ENCODE peak calls at places on chromosome 16, in nine cellular contexts. X is neural progenitor cell; M is IMR-90; V is GM12864; P is hepatocyte; K is retinal pigment epithelial cell; C is breast epithelium; R is heart left ventricle; O is effector memory CD4-positive, alpha-beta T cell. Y is an unnamed sample.

GRCh38 chr16:51155901-51156810 is 5.1 kb upstream of the SALL1 start:
- DNase-seq in X (peak), M (peak), V (no peak), P (peak), K (no peak), C (no peak), R (no peak), O (no peak), Y (no peak)

GRCh38 chr16:48246066-48246465 is 1.3 kb downstream of the ABCC11 start:
- DNase-seq in X (no peak), M (peak), V (no peak), P (no peak), K (no peak), C (no peak), R (no peak), O (no peak), Y (no peak)

GRCh38 chr16:85202051-85202601 is 89.9 kb upstream of the CIBAR2 start:
- DNase-seq in X (peak), M (no peak), V (no peak), P (no peak), K (no peak), C (no peak), R (no peak), O (no peak), Y (no peak)

GRCh38 chr16:30997887-30998711 is 12.3 kb downstream of the STX1B start:
- DNase-seq in X (no peak), M (peak), V (no peak), P (peak), K (peak), C (no peak), R (no peak), O (no peak), Y (no peak)

GRCh38 chr16:55001931-55002330 is 71.3 kb downstream of the IRX5 start:
- DNase-seq in X (no peak), M (no peak), V (no peak), P (no peak), K (no peak), C (no peak), R (no peak), O (no peak), Y (no peak)

GRCh38 chr16:83200005-83200779 is 573.4 kb downstream of the CDH13 start:
- DNase-seq in X (peak), M (peak), V (no peak), P (no peak), K (no peak), C (no peak), R (no peak), O (no peak), Y (no peak)

GRCh38 chr16:48378836-48379235 is 6.4 kb downstream of the SIAH1 start:
- DNase-seq in X (no peak), M (no peak), V (no peak), P (no peak), K (no peak), C (no peak), R (no peak), O (no peak), Y (no peak)

GRCh38 chr16:84738255-84739038 is 38.6 kb downstream of the USP10 start:
- DNase-seq in X (peak), M (peak), V (peak), P (peak), K (no peak), C (peak), R (peak), O (peak), Y (peak)

GRCh38 chr16:30948956-30949654 is at the start of gene ORAI3:
- DNase-seq in X (peak), M (peak), V (no peak), P (peak), K (no peak), C (peak), R (peak), O (peak), Y (no peak)

GRCh38 chr16:84672276-84673202 is 24.2 kb downstream of the KLHL36 start:
- DNase-seq in X (peak), M (peak), V (peak), P (peak), K (no peak), C (peak), R (peak), O (peak), Y (peak)

GRCh38 chr16:17343028-17343427 is 127.7 kb downstream of the XYLT1 start:
- DNase-seq in X (no peak), M (no peak), V (no peak), P (no peak), K (no peak), C (no peak), R (no peak), O (peak), Y (peak)

GRCh38 chr16:60230666-60231065 is 1496.5 kb upstream of the GOT2 start:
- DNase-seq in X (no peak), M (no peak), V (no peak), P (no peak), K (no peak), C (no peak), R (no peak), O (no peak), Y (no peak)

GRCh38 chr16:82972520-82972919 is 345.8 kb downstream of the CDH13 start:
- DNase-seq in X (no peak), M (no peak), V (no peak), P (no peak), K (no peak), C (no peak), R (no peak), O (no peak), Y (no peak)

GRCh38 chr16:88113545-88114045 is 162.4 kb downstream of the BANP start:
- DNase-seq in X (no peak), M (no peak), V (no peak), P (no peak), K (no peak), C (no peak), R (no peak), O (no peak), Y (no peak)

GRCh38 chr16:21720533-21720932 is 56.8 kb downstream of the OTOA start:
- DNase-seq in X (no peak), M (no peak), V (no peak), P (no peak), K (no peak), C (no peak), R (no peak), O (no peak), Y (no peak)

GRCh38 chr16:59164461-59164860 is 430.3 kb upstream of the GOT2 start:
- DNase-seq in X (peak), M (no peak), V (no peak), P (peak), K (no peak), C (no peak), R (no peak), O (no peak), Y (peak)

GRCh38 chr16:17527538-17527937 is 56.8 kb upstream of the XYLT1 start:
- DNase-seq in X (no peak), M (no peak), V (no peak), P (no peak), K (no peak), C (no peak), R (no peak), O (no peak), Y (no peak)

GRCh38 chr16:62036101-62036806 is at the start of gene CDH8:
- DNase-seq in X (peak), M (no peak), V (no peak), P (peak), K (no peak), C (no peak), R (peak), O (no peak), Y (no peak)

GRCh38 chr16:30904114-30904780 is 7.8 kb downstream of the CTF1 start:
- DNase-seq in X (no peak), M (no peak), V (no peak), P (peak), K (no peak), C (no peak), R (no peak), O (no peak), Y (no peak)

GRCh38 chr16:56425439-56425832 is at the start of gene AMFR:
- DNase-seq in X (peak), M (peak), V (peak), P (peak), K (peak), C (no peak), R (peak), O (peak), Y (peak)

GRCh38 chr16:2498531-2499253 is 15.1 kb upstream of the ATP6V0C start:
- DNase-seq in X (no peak), M (no peak), V (no peak), P (no peak), K (no peak), C (peak), R (peak), O (no peak), Y (no peak)

GRCh38 chr16:3498988-3499387 is 1.8 kb upstream of the CLUAP1 start:
- DNase-seq in X (no peak), M (no peak), V (no peak), P (no peak), K (no peak), C (peak), R (no peak), O (no peak), Y (no peak)

GRCh38 chr16:1876468-1876867 is 4.5 kb upstream of the MEIOB start:
- DNase-seq in X (no peak), M (no peak), V (peak), P (no peak), K (no peak), C (no peak), R (no peak), O (no peak), Y (no peak)

GRCh38 chr16:61366006-61366405 is 670.2 kb downstream of the CDH8 start:
- DNase-seq in X (peak), M (no peak), V (no peak), P (no peak), K (no peak), C (no peak), R (no peak), O (no peak), Y (no peak)

GRCh38 chr16:69932228-69932627 is 18.9 kb upstream of the CLEC18A start:
- DNase-seq in X (no peak), M (no peak), V (no peak), P (no peak), K (no peak), C (no peak), R (no peak), O (no peak), Y (no peak)

GRCh38 chr16:68866933-68867332 is 23.6 kb downstream of the TANGO6 start:
- DNase-seq in X (no peak), M (no peak), V (no peak), P (no peak), K (no peak), C (no peak), R (no peak), O (no peak), Y (no peak)

GRCh38 chr16:19307587-19308241 is 22.2 kb downstream of the CLEC19A start:
- DNase-seq in X (peak), M (no peak), V (no peak), P (no peak), K (no peak), C (no peak), R (no peak), O (no peak), Y (peak)

GRCh38 chr16:50227120-50227519 is 39.2 kb upstream of the ADCY7 start:
- DNase-seq in X (no peak), M (no peak), V (no peak), P (no peak), K (no peak), C (no peak), R (no peak), O (no peak), Y (no peak)

GRCh38 chr16:64830653-64831052 is 291.2 kb downstream of the CDH11 start:
- DNase-seq in X (no peak), M (peak), V (no peak), P (no peak), K (no peak), C (no peak), R (no peak), O (no peak), Y (no peak)

GRCh38 chr16:53372942-53373871 is 61.1 kb upstream of the RBL2 start:
- DNase-seq in X (no peak), M (no peak), V (no peak), P (no peak), K (no peak), C (peak), R (peak), O (peak), Y (no peak)

GRCh38 chr16:2769100-2769529 is 8.0 kb downstream of the ELOB start:
- DNase-seq in X (no peak), M (no peak), V (no peak), P (no peak), K (no peak), C (no peak), R (peak), O (no peak), Y (no peak)

GRCh38 chr16:1311212-1311737 is 1.8 kb downstream of the UBE2I start:
- DNase-seq in X (peak), M (no peak), V (no peak), P (no peak), K (no peak), C (no peak), R (no peak), O (no peak), Y (no peak)

GRCh38 chr16:8928467-8928957 is 35.2 kb downstream of the USP7 start:
- DNase-seq in X (no peak), M (peak), V (no peak), P (peak), K (no peak), C (no peak), R (no peak), O (no peak), Y (no peak)

GRCh38 chr16:1713933-1714332 is 7.9 kb downstream of the MAPK8IP3 start:
- DNase-seq in X (no peak), M (no peak), V (no peak), P (no peak), K (no peak), C (no peak), R (no peak), O (no peak), Y (no peak)

GRCh38 chr16:20382202-20382948 is 22.2 kb downstream of the PDILT start:
- DNase-seq in X (no peak), M (no peak), V (no peak), P (no peak), K (no peak), C (no peak), R (no peak), O (no peak), Y (no peak)

GRCh38 chr16:81595676-81596292 is 151.2 kb downstream of the CMIP start:
- DNase-seq in X (no peak), M (no peak), V (no peak), P (no peak), K (no peak), C (no peak), R (no peak), O (no peak), Y (no peak)

GRCh38 chr16:73020409-73020884 is 27.5 kb downstream of the ZFHX3 start:
- DNase-seq in X (no peak), M (peak), V (no peak), P (peak), K (peak), C (no peak), R (peak), O (no peak), Y (no peak)

GRCh38 chr16:85279874-85280545 is 167.7 kb upstream of the CIBAR2 start:
- DNase-seq in X (no peak), M (no peak), V (no peak), P (no peak), K (no peak), C (no peak), R (peak), O (no peak), Y (no peak)

DNA sequence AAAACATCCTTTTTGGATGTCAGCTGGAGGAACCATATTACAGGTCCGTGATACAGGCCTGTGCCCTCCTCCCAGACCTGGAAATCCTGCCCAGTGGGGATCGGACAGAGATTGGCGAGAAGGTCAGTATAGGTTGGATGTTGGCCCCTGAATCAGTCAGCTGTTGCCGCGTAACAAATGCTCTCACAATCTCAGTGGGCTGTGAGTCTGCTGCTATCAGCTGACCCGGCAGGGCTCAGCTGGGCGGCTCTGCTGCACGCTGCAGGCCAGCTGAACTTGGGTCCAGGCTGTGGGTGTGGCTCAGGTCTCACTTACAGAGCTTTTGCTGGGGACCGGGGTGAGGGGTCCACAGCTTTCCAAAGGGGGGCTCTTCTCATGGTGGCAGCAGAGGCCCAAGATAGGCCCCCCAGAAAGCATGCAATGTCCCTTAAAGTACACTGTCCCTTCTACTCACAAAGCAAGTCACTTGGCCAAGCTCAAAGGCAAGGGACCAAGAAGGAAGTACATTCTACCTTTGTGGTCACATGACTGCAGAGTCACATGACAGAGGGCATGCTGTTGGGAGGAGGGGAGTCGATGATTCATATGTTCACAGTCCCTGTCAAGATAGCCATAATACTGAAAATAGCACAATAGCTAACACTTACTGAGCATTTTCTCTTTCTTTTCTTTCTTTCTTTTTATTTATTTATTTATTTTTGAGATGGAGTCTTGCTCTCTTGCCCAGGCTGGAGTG is 134.2 kb downstream of the ABCC1 start:
- DNase-seq in X (no peak), M (peak), V (no peak), P (no peak), K (no peak), C (no peak), R (no peak), O (no peak), Y (peak)
- H3K4me3 ChIP-seq in X (no peak), M (no peak), V (no peak), P (no peak), K (no peak), C (no peak), R (no peak), O (no peak), Y (no peak)

GRCh38 chr16:28292731-28293588 is 635 bp downstream of the SBK1 start:
- DNase-seq in X (peak), M (no peak), V (no peak), P (peak), K (no peak), C (no peak), R (no peak), O (no peak), Y (no peak)

GRCh38 chr16:28291651-28292626 is at the start of gene SBK1:
- DNase-seq in X (peak), M (peak), V (no peak), P (peak), K (peak), C (peak), R (peak), O (peak), Y (peak)

GRCh38 chr16:28295213-28295612 is 2.9 kb downstream of the SBK1 start:
- DNase-seq in X (no peak), M (no peak), V (no peak), P (no peak), K (no peak), C (no peak), R (no peak), O (no peak), Y (no peak)

GRCh38 chr16:28294201-28294600 is 1.9 kb downstream of the SBK1 start:
- DNase-seq in X (no peak), M (no peak), V (no peak), P (no peak), K (no peak), C (no peak), R (no peak), O (no peak), Y (no peak)

DNA sequence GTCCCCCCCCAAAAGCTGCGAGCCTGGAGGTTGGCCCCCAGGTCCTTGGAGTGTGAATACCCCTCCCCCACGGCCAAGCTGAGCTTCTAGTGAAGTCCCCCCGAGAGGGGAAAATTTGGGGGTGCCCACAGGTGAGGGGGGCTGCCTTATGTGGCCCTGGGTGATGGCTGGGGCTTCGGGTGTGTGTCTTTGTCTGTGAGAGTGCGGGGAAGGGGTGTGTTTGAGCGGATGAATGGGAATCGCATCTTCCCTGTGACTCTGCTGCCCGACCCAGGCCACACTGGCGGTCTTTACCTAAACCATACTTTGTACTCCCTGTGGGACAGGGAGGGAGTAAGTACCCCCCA is 1.2 kb downstream of the SBK1 start:
- DNase-seq in X (no peak), M (no peak), V (no peak), P (no peak), K (no peak), C (no peak), R (no peak), O (no peak), Y (no peak)
- H3K4me3 ChIP-seq in X (peak), M (no peak), V (no peak), P (peak), K (peak), C (peak), R (no peak), O (peak), Y (peak)

DNA sequence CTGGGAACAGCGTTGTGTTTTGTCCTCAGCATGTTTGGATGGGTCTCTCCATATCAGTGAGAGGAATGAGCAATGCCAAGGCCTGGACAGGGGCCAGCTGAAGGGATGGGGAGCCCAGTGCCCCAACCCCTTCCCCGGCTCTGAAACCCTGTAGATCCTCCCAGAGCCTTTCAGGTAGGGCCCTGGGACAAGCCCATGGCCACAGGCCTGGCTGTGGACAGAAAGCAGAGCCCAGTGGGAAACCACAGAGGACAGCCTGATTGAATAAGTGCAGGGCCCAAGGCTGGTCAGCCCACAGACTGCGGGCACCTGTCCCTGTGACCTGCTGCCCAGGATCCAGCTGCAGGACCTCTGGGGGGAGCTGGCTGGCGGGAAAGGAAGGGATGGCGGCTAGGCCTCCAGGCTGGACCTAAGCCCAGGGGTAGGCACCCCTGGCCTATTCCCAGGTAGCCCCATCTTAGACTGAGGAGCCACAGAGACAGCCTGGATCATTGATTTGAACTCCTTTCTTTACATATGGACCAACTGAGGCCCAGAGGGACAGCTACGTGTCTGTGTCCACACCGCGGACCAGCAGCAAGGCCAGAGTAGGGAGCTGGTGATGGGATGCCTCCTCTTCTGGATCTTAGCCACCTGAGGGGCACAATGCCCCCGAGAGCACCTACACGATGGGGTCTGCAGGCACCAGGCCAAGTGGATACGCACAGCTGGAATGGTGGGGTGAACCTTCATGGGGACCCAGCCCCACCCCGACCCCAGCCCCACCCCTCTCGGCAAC is 1.3 kb downstream of the CCDC102A start:
- DNase-seq in X (no peak), M (no peak), V (no peak), P (no peak), K (no peak), C (peak), R (no peak), O (no peak), Y (no peak)
- H3K4me3 ChIP-seq in X (peak), M (peak), V (peak), P (peak), K (peak), C (peak), R (peak), O (no peak), Y (peak)

GRCh38 chr16:29790183-29790948 is at the start of gene KIF22:
- DNase-seq in X (peak), M (peak), V (peak), P (peak), K (peak), C (peak), R (peak), O (peak), Y (peak)

GRCh38 chr16:29790949-29791844 is 646 bp downstream of the KIF22 start:
- DNase-seq in X (peak), M (no peak), V (no peak), P (peak), K (no peak), C (no peak), R (no peak), O (no peak), Y (no peak)

GRCh38 chr16:29789775-29790182 is 772 bp upstream of the KIF22 start:
- DNase-seq in X (no peak), M (no peak), V (no peak), P (no peak), K (no peak), C (no peak), R (no peak), O (no peak), Y (no peak)

GRCh38 chr16:29794231-29794710 is 3.7 kb downstream of the KIF22 start:
- DNase-seq in X (no peak), M (no peak), V (no peak), P (no peak), K (no peak), C (no peak), R (no peak), O (no peak), Y (no peak)

GRCh38 chr16:29791845-29792797 is 1.6 kb downstream of the KIF22 start:
- DNase-seq in X (no peak), M (no peak), V (no peak), P (no peak), K (no peak), C (no peak), R (no peak), O (no peak), Y (no peak)
- H3K4me3 ChIP-seq in X (peak), M (peak), V (peak), P (peak), K (peak), C (peak), R (no peak), O (peak), Y (peak)

GRCh38 chr16:22814330-22815105 is 556 bp downstream of the HS3ST2 start:
- DNase-seq in X (peak), M (no peak), V (no peak), P (no peak), K (no peak), C (no peak), R (peak), O (no peak), Y (no peak)
- H3K4me3 ChIP-seq in X (peak), M (no peak), V (no peak), P (no peak), K (no peak), C (peak), R (peak), O (no peak), Y (no peak)

Y was measured in Jurkat, Clone E6-1.